ENCODE peak calls at places on chromosome 6, in six cellular contexts. One of them, this sample, is unnamed.

GRCh38 chr6:99846021-99846420 is 148.0 kb downstream of the MCHR2 start:
- DNase-seq in endothelial cell of umbilical vein: no peak
- DNase-seq in HCT116: no peak
- DNase-seq in upper lobe of left lung: no peak
- DNase-seq in H1: no peak
- DNase-seq in prostate gland: no peak
- DNase-seq in this sample: no peak

GRCh38 chr6:34150766-34151165 is 4.9 kb upstream of the GRM4 start:
- DNase-seq in HCT116: no peak
- DNase-seq in upper lobe of left lung: no peak
- DNase-seq in endothelial cell of umbilical vein: no peak
- DNase-seq in prostate gland: no peak
- DNase-seq in H1: no peak
- DNase-seq in this sample: no peak

GRCh38 chr6:83702749-83703148 is 6.2 kb downstream of the SNAP91 start:
- DNase-seq in prostate gland: no peak
- DNase-seq in upper lobe of left lung: no peak
- DNase-seq in endothelial cell of umbilical vein: no peak
- DNase-seq in HCT116: no peak
- DNase-seq in H1: no peak
- DNase-seq in this sample: no peak

GRCh38 chr6:42251911-42252637 is 34.4 kb upstream of the MRPS10 start:
- DNase-seq in endothelial cell of umbilical vein: peak
- DNase-seq in prostate gland: no peak
- DNase-seq in H1: no peak
- DNase-seq in upper lobe of left lung: no peak
- DNase-seq in HCT116: no peak
- DNase-seq in this sample: no peak

GRCh38 chr6:62716719-62717118 is 430.7 kb upstream of the KHDRBS2 start:
- DNase-seq in endothelial cell of umbilical vein: no peak
- DNase-seq in HCT116: no peak
- DNase-seq in upper lobe of left lung: no peak
- DNase-seq in H1: no peak
- DNase-seq in prostate gland: no peak
- DNase-seq in this sample: no peak

GRCh38 chr6:10659697-10660348 is 34.6 kb downstream of the C6orf52 start:
- DNase-seq in upper lobe of left lung: no peak
- DNase-seq in endothelial cell of umbilical vein: no peak
- DNase-seq in HCT116: no peak
- DNase-seq in prostate gland: no peak
- DNase-seq in H1: no peak
- DNase-seq in this sample: no peak

GRCh38 chr6:52876056-52876787 is 33.3 kb downstream of the GSTA3 start:
- DNase-seq in endothelial cell of umbilical vein: no peak
- DNase-seq in upper lobe of left lung: no peak
- DNase-seq in prostate gland: no peak
- DNase-seq in H1: no peak
- DNase-seq in HCT116: no peak
- DNase-seq in this sample: no peak

GRCh38 chr6:105890521-105891244 is 195.5 kb upstream of the PRDM1 start:
- DNase-seq in H1: no peak
- DNase-seq in prostate gland: no peak
- DNase-seq in HCT116: no peak
- DNase-seq in endothelial cell of umbilical vein: no peak
- DNase-seq in upper lobe of left lung: no peak
- DNase-seq in this sample: no peak

GRCh38 chr6:40806479-40806878 is 219.3 kb upstream of the LRFN2 start:
- DNase-seq in endothelial cell of umbilical vein: no peak
- DNase-seq in upper lobe of left lung: no peak
- DNase-seq in prostate gland: no peak
- DNase-seq in H1: no peak
- DNase-seq in HCT116: no peak
- DNase-seq in this sample: no peak

GRCh38 chr6:27568226-27568889 is 95.5 kb upstream of the ZNF184 start:
- DNase-seq in HCT116: no peak
- DNase-seq in endothelial cell of umbilical vein: no peak
- DNase-seq in upper lobe of left lung: no peak
- DNase-seq in H1: no peak
- DNase-seq in prostate gland: no peak
- DNase-seq in this sample: no peak

DNA sequence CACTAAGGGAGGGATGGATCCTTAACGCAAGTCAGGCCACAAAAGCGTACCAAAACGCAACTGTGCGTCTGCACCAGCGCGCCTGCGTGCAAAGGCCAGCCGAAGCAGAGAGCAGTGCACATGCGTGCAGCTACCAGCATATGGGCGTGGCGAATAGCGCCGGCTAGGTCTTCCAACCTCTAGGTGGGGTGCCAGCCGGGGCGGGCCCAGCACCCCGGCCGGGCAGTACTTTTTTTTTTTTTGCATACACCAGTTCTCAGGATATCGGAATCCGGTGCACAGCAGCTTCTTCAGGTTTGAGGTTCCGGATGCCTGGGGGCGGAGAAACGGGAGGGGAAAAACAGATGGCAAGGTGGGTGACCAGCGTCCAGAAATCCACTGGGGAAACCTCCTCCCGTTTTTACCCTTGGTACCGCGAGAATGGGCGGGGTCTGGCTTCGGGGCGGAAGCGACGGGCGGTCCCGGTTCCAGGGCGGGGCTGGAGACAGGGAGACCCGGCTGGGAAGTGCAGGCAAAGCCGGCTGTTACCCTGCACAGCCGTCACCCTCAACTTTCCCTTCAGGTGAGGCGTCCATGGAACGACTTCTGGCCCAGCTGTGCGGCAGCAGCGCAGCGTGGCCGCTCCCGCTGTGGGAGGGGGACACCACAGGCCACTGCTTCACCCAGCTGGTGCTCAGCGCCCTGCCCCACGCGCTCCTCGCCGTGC is at the start of gene ABCC10:
- DNase-seq in endothelial cell of umbilical vein: peak
- DNase-seq in prostate gland: peak
- DNase-seq in upper lobe of left lung: peak
- DNase-seq in HCT116: peak
- DNase-seq in H1: peak
- DNase-seq in this sample: peak
- TF ChIP-seq POLR2A in endothelial cell of umbilical vein: peak
- TF ChIP-seq POLR2A in prostate gland: peak
- TF ChIP-seq POLR2A in upper lobe of left lung: no peak
- TF ChIP-seq POLR2A in HCT116: peak
- TF ChIP-seq POLR2A in H1: no peak
- TF ChIP-seq POLR2A in this sample: peak

GRCh38 chr6:131210469-131210868 is 75.2 kb downstream of the AKAP7 start:
- DNase-seq in prostate gland: no peak
- DNase-seq in H1: no peak
- DNase-seq in HCT116: no peak
- DNase-seq in endothelial cell of umbilical vein: no peak
- DNase-seq in upper lobe of left lung: no peak
- DNase-seq in this sample: no peak
- TF ChIP-seq POLR2AphosphoS5 in prostate gland: no peak
- TF ChIP-seq POLR2AphosphoS5 in H1: no peak
- TF ChIP-seq POLR2AphosphoS5 in HCT116: no peak
- TF ChIP-seq POLR2AphosphoS5 in endothelial cell of umbilical vein: no peak
- TF ChIP-seq POLR2AphosphoS5 in upper lobe of left lung: no peak
- TF ChIP-seq POLR2AphosphoS5 in this sample: no peak

DNA sequence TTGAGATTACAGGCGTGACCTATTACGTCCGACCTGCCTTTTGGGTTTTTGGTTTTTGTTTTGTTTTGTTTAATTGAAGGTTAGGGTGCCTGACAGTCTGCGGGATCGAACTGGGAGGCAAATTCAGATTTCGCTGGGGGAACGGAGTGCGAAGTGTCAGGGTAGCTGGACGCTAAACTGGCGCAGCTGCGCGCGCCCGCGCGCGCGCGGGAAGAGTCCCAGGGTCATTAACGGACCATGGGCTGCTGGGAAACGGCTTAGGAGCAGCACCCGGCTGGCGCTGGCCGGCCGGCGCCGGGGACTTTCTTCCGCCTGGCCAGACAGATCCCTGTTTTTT is 6.8 kb downstream of the HSPA1B start:
- DNase-seq in H1: no peak
- DNase-seq in HCT116: peak
- DNase-seq in prostate gland: peak
- DNase-seq in upper lobe of left lung: peak
- DNase-seq in endothelial cell of umbilical vein: no peak
- DNase-seq in this sample: peak
- TF ChIP-seq POLR2A in H1: no peak
- TF ChIP-seq POLR2A in HCT116: no peak
- TF ChIP-seq POLR2A in prostate gland: peak
- TF ChIP-seq POLR2A in upper lobe of left lung: no peak
- TF ChIP-seq POLR2A in endothelial cell of umbilical vein: no peak
- TF ChIP-seq POLR2A in this sample: no peak

GRCh38 chr6:138572200-138572875 is 73.0 kb upstream of the NHSL1 start:
- DNase-seq in prostate gland: peak
- DNase-seq in H1: no peak
- DNase-seq in endothelial cell of umbilical vein: peak
- DNase-seq in upper lobe of left lung: peak
- DNase-seq in HCT116: no peak
- DNase-seq in this sample: no peak
- TF ChIP-seq POLR2AphosphoS5 in prostate gland: peak
- TF ChIP-seq POLR2AphosphoS5 in H1: peak
- TF ChIP-seq POLR2AphosphoS5 in endothelial cell of umbilical vein: no peak
- TF ChIP-seq POLR2AphosphoS5 in upper lobe of left lung: no peak
- TF ChIP-seq POLR2AphosphoS5 in HCT116: no peak
- TF ChIP-seq POLR2AphosphoS5 in this sample: no peak

DNA sequence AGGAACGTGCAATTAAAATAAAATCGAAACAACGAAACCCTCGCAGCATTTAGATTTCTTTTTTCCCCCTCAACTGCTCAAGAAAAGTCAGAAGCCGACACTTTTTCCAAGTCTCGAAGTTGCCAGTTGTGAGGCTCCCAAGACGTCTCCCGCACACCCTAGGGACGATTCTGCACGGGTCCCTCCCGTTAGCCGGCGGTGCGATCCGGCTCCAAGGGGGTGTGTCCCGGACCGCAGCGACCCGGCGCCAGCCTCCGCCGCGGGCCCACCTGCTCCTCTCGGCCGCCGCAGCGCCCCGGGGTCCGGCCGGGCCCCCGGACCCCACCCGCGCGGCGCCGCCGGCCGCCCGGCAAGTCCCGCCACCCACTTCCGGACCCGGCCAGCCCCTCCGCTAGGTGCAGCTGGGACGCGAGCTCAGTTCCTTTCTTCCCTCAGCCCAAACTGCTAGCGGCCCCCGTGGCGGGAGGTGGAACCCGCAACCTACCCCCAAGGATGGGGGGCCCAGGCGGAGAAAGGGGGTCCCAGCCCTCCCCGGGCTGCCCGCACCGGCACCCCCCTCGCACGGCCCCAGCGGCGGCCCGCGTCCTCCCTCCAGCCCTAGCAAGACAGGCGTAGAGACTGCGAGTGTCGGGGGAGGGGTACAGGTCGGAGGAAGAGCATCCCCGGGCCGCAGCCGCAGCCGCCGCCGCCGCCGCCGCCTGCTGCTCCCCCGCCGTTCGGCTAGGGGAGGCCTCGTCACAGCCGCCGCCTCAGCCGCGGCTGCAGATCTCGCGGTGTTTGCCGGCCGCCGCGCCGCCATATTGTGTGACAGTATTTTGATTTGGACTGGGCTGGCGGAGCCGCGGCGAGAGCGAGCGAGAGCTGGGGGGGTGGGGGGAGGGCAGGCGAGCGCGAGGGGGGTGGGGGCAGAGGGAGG is 514 bp upstream of the TAB2 start:
- DNase-seq in prostate gland: peak
- DNase-seq in endothelial cell of umbilical vein: peak
- DNase-seq in upper lobe of left lung: peak
- DNase-seq in H1: peak
- DNase-seq in HCT116: peak
- DNase-seq in this sample: peak
- TF ChIP-seq POLR2A in prostate gland: peak
- TF ChIP-seq POLR2A in endothelial cell of umbilical vein: no peak
- TF ChIP-seq POLR2A in upper lobe of left lung: peak
- TF ChIP-seq POLR2A in H1: peak
- TF ChIP-seq POLR2A in HCT116: peak
- TF ChIP-seq POLR2A in this sample: no peak

GRCh38 chr6:25700841-25701240 is 48.8 kb downstream of the SCGN start:
- DNase-seq in upper lobe of left lung: no peak
- DNase-seq in prostate gland: no peak
- DNase-seq in H1: no peak
- DNase-seq in endothelial cell of umbilical vein: no peak
- DNase-seq in HCT116: no peak
- DNase-seq in this sample: no peak
- TF ChIP-seq POLR2AphosphoS5 in upper lobe of left lung: no peak
- TF ChIP-seq POLR2AphosphoS5 in prostate gland: no peak
- TF ChIP-seq POLR2AphosphoS5 in H1: no peak
- TF ChIP-seq POLR2AphosphoS5 in endothelial cell of umbilical vein: no peak
- TF ChIP-seq POLR2AphosphoS5 in HCT116: no peak
- TF ChIP-seq POLR2AphosphoS5 in this sample: no peak

DNA sequence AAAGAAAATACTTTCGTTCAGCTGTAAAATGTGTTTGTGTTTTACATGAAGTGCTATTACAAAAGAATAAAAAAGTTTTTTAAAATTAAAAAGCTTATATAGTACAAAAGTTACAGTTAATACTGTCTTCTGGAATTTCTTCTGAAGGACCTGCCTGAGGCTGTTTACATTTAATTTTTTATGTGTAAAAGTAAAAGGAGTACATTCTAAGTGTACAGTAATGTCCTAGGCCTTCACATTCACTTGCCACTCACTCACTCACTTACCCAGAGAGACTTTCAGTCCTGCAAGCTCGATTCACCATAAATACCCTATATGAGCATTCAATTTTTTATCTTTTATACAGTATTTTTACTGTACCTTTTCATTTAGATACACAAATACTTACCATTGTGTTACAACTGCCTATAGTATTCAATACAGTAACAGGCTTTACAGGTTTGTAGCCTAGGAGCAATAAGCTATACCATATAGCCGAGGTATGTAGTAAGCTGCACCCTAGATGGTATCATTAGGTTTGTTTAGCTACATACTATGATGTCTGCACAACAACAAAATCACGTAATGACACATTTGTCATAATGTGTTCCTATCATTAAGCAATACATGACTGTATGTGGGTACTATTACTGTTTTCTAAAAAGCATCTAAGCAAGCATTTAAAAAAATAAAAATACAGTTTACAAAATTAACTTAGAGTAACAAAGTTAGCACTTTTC is 33.0 kb downstream of the RNF146 start:
- DNase-seq in endothelial cell of umbilical vein: no peak
- DNase-seq in prostate gland: no peak
- DNase-seq in H1: no peak
- DNase-seq in upper lobe of left lung: no peak
- DNase-seq in HCT116: no peak
- DNase-seq in this sample: no peak
- TF ChIP-seq POLR2A in endothelial cell of umbilical vein: no peak
- TF ChIP-seq POLR2A in prostate gland: no peak
- TF ChIP-seq POLR2A in H1: no peak
- TF ChIP-seq POLR2A in upper lobe of left lung: no peak
- TF ChIP-seq POLR2A in HCT116: no peak
- TF ChIP-seq POLR2A in this sample: no peak

GRCh38 chr6:11761744-11762620 is 16.6 kb downstream of the ADTRP start:
- DNase-seq in H1: no peak
- DNase-seq in prostate gland: no peak
- DNase-seq in HCT116: no peak
- DNase-seq in upper lobe of left lung: no peak
- DNase-seq in endothelial cell of umbilical vein: no peak
- DNase-seq in this sample: no peak
- TF ChIP-seq POLR2AphosphoS5 in H1: no peak
- TF ChIP-seq POLR2AphosphoS5 in prostate gland: no peak
- TF ChIP-seq POLR2AphosphoS5 in HCT116: no peak
- TF ChIP-seq POLR2AphosphoS5 in upper lobe of left lung: no peak
- TF ChIP-seq POLR2AphosphoS5 in endothelial cell of umbilical vein: no peak
- TF ChIP-seq POLR2AphosphoS5 in this sample: no peak

DNA sequence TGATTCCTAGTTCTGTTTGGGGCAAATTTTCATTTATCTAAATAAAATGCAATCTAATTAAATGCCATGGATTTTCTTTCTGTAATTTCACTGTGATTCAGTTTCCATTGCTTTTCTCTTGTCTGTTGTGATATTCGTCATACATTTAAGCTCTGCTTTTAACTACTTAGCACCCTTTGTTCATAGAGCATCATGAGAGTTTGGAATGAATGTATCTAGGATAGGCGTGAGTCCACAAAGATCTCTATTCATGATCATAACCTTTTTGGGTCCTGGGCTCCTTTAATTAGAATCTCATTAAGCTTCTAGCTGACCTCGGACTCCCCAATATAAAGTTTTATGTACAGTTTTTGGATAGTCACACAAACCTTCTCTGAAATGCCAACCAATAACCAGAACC is 32.9 kb downstream of the ZBTB2 start:
- DNase-seq in prostate gland: no peak
- DNase-seq in endothelial cell of umbilical vein: no peak
- DNase-seq in H1: no peak
- DNase-seq in HCT116: no peak
- DNase-seq in upper lobe of left lung: no peak
- DNase-seq in this sample: no peak
- TF ChIP-seq POLR2A in prostate gland: no peak
- TF ChIP-seq POLR2A in endothelial cell of umbilical vein: no peak
- TF ChIP-seq POLR2A in H1: no peak
- TF ChIP-seq POLR2A in HCT116: no peak
- TF ChIP-seq POLR2A in upper lobe of left lung: no peak
- TF ChIP-seq POLR2A in this sample: no peak